ENCODE peak calls at places on chromosomes 16 and 17, in six cellular contexts. V is SK-N-SH, A is H1, O is GM12878, S is K562, D is HepG2. G is an unnamed sample.

GRCh38 chr17:73826181-73826871 is 182.1 kb upstream of the SDK2 start:
- DNase-seq in V (no peak), A (no peak), O (no peak), S (no peak), D (no peak), G (no peak)

GRCh38 chr16:87582221-87582965 is 19.9 kb upstream of the JPH3 start:
- DNase-seq in V (peak; percentile 48), A (no peak), O (no peak), S (no peak), D (no peak), G (no peak)

GRCh38 chr17:50422738-50423137 is 3.3 kb upstream of the ACSF2 start:
- DNase-seq in V (no peak), A (no peak), O (no peak), S (no peak), D (peak; percentile 89), G (no peak)

GRCh38 chr17:36849871-36850348 is 87.4 kb upstream of the LHX1 start:
- DNase-seq in V (no peak), A (no peak), O (peak; percentile 49), S (peak; percentile 56), D (no peak), G (no peak)

GRCh38 chr17:6072611-6073010 is 2.4 kb downstream of the WSCD1 start:
- DNase-seq in V (no peak), A (no peak), O (no peak), S (no peak), D (no peak), G (no peak)

GRCh38 chr17:20982589-20983358 is 60.0 kb downstream of the USP22 start:
- DNase-seq in V (no peak), A (no peak), O (no peak), S (no peak), D (no peak), G (no peak)

GRCh38 chr16:19344224-19344801 is 58.8 kb downstream of the CLEC19A start:
- DNase-seq in V (no peak), A (no peak), O (no peak), S (no peak), D (no peak), G (no peak)

GRCh38 chr16:56888806-56889205 is 23.8 kb downstream of the SLC12A3 start:
- DNase-seq in V (no peak), A (no peak), O (peak; percentile 61), S (no peak), D (no peak), G (no peak)

GRCh38 chr17:63476857-63477470 is at the start of gene ACE:
- DNase-seq in V (peak; percentile 94), A (no peak), O (no peak), S (peak; percentile 80), D (no peak), G (no peak)

GRCh38 chr17:77808663-77809425 is 149.7 kb upstream of the TNRC6C start:
- DNase-seq in V (no peak), A (no peak), O (no peak), S (no peak), D (no peak), G (no peak)

GRCh38 chr16:88773812-88774291 is 11.2 kb downstream of the PIEZO1 start:
- DNase-seq in V (no peak), A (no peak), O (no peak), S (peak; percentile 90), D (no peak), G (no peak)

GRCh38 chr17:9587969-9588656 is 11.7 kb downstream of the CFAP52 start:
- DNase-seq in V (no peak), A (no peak), O (no peak), S (no peak), D (peak; percentile 15), G (no peak)

GRCh38 chr16:72723781-72724180 is 324.1 kb downstream of the ZFHX3 start:
- DNase-seq in V (no peak), A (no peak), O (no peak), S (no peak), D (no peak), G (no peak)

GRCh38 chr16:19153876-19154275 is 14.2 kb upstream of the SYT17 start:
- DNase-seq in V (peak; percentile 33), A (no peak), O (no peak), S (peak; percentile 41), D (no peak), G (peak; percentile 15)

GRCh38 chr16:88619859-88620655 is 18.3 kb upstream of the IL17C start:
- DNase-seq in V (no peak), A (no peak), O (no peak), S (no peak), D (no peak), G (no peak)

GRCh38 chr16:57549730-57550129 is 7.3 kb downstream of the ADGRG5 start:
- DNase-seq in V (no peak), A (no peak), O (no peak), S (no peak), D (no peak), G (no peak)

GRCh38 chr17:82424863-82425159 is 6.4 kb upstream of the OGFOD3 start:
- DNase-seq in V (no peak), A (no peak), O (no peak), S (no peak), D (no peak), G (no peak)
- TF ChIP-seq CTCF in V (no peak), A (no peak), O (peak; percentile 1), S (no peak), D (no peak), G (no peak)

DNA sequence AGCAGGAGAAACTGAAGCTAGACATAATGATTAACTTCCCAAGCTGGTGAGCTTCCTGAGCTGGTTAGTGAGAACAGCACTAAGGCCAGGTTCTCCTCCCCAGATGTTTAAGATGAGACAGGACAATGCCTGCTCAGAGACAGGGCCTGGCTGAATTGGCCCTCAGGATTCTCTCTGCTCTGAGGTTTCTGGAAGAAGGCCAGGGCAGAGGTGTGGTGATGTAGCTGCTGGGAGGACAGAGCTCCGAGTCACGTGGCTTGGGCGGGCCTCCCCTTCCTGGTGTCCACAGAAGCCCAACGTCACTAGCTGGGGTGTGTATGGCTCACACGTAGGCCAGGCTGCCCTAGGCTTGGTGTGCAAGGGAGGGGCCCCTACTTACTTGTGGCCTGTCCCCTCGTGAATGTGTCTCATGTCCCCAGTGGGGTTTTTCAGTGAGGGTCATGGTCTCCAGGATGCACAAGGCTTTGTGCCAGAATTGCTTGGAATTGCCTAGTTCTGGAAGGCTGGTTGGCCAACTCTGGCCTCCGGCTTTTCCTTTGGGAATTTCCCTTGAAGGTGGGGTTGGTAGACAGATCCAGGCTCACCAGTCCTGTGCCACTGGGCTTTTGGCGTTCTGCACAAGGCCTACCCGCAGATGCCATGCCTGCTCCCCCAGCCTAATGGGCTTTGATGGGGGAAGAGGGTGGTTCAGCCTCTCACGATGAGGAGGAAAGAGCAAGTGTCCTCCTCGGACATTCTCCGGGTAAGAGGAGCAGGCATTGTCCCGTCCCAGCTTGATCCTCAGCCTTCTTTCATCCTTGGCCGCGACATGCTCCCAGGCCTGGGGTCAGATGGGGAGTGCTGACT is 3.4 kb downstream of the NOD2 start:
- DNase-seq in V (no peak), A (no peak), O (peak; percentile 82), S (peak; percentile 72), D (peak; percentile 78), G (peak; percentile 86)
- TF ChIP-seq GABPA in V (no peak), A (no peak), O (no peak), S (no peak), D (no peak), G (no peak)

GRCh38 chr17:56257075-56257474 is 103.8 kb downstream of the ANKFN1 start:
- DNase-seq in V (no peak), A (no peak), O (no peak), S (no peak), D (no peak), G (no peak)
- TF ChIP-seq CTCF in V (no peak), A (peak; percentile 23), O (no peak), S (no peak), D (no peak), G (no peak)

GRCh38 chr16:3816326-3816725 is 64.2 kb downstream of the CREBBP start:
- DNase-seq in V (no peak), A (no peak), O (no peak), S (no peak), D (no peak), G (no peak)

GRCh38 chr16:3819175-3819527 is 61.4 kb downstream of the CREBBP start:
- DNase-seq in V (no peak), A (no peak), O (no peak), S (no peak), D (no peak), G (no peak)

GRCh38 chr16:3822366-3823045 is 58.0 kb downstream of the CREBBP start:
- DNase-seq in V (no peak), A (no peak), O (no peak), S (no peak), D (no peak), G (no peak)

GRCh38 chr16:3823427-3823826 is 57.1 kb downstream of the CREBBP start:
- DNase-seq in V (no peak), A (no peak), O (no peak), S (no peak), D (no peak), G (no peak)

DNA sequence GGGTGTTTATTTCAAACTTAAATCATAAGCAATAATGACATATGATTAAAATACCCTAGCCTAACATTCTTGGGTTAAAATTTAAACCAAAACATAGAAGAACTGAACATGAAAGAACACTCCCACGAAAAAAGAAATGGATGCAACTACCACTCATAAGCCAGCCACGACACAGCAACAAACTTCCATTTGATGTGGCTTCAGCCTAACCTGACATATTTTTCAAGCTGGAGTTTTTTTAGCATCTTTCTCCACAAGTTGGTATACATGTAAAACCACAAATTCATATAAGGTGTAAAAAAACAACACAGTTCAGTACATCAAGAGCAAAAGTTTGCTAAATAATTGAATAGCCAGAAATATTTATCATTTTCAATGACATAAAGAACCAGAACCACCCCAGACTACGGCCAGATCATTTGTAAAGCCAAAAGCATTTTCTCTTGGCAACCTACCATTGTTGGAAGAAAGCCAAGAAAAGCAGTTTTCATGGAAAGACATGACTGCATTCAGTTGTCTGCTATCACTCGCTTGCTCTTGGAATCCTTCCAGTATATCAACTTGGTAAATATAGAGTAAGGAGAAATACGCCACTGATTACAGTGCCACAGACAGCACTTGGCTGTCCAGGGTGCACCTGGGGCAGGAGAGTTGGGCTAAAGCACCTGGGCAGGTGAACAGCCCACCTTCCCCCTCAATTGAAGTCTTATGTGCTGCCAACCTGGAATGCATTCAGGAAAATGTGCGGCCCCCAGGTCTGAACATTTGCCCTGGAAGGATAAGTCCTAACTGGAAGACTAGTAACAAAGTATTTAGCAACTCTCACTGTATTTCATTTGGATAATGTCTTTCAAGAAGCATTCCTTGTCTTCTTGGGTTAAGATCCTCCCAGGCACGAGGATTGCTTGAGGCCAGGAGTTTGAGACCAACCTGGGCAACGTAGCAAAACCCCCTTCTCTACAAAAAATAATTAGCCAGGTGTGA is 60.5 kb downstream of the CREBBP start:
- DNase-seq in V (peak; percentile 79), A (no peak), O (no peak), S (peak; percentile 62), D (no peak), G (no peak)
- TF ChIP-seq GABPA in V (no peak), A (no peak), O (no peak), S (no peak), D (no peak), G (no peak)

GRCh38 chr17:43760254-43760852 is 1.8 kb upstream of the SOST start:
- DNase-seq in V (peak; percentile 94), A (peak; percentile 95), O (peak; percentile 53), S (peak; percentile 91), D (peak; percentile 90), G (peak; percentile 90)
- TF ChIP-seq CTCF in V (peak; percentile 99), A (peak; percentile 100), O (peak; percentile 100), S (peak; percentile 100), D (peak; percentile 100), G (peak; percentile 99)

DNA sequence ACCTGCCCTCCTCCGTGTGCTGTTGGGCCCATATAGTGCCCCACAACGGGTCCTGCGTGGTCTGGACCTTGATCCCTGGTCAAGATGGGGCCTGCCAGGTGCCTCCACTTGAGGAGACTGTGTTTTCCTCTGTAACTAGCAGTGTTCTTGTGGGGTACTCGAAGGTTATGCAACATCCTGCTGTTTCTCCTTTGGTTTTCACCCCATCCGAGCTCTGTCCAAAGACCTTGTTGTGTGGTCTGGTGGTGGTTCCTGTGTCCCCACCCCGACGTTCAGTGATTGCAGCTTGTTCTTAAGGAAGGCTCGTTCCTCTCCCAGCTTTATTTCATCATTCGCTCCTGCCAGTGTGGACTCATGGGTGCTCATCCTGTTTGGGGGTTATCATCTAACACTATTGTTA is 38.7 kb upstream of the ZNF750 start:
- DNase-seq in V (no peak), A (no peak), O (no peak), S (no peak), D (no peak), G (peak; percentile 68)
- TF ChIP-seq GABPA in V (no peak), A (no peak), O (no peak), S (no peak), D (no peak), G (no peak)